ENCODE peak calls at places on chromosomes 4 and X, in eight cellular contexts. F is aorta, V is adipocyte, E is stomach, B is mucosa of descending colon, O is PC-3, W is breast epithelium, M is tibial nerve. R is an unnamed sample.

GRCh38 chr4:48121180-48121579 is 12.9 kb downstream of the TXK start:
- DNase-seq in V (no peak), F (no peak), O (peak; percentile 73), E (no peak), W (no peak), B (no peak), M (no peak), R (no peak)

GRCh38 chrX:144006811-144007210 is 122.9 kb downstream of the UBE2NL start:
- DNase-seq in B (no peak), E (no peak), V (no peak), O (peak; percentile 88), F (no peak), M (no peak), W (no peak), R (no peak)

GRCh38 chr4:101258782-101259353 is 88.5 kb downstream of the PPP3CA start:
- DNase-seq in M (no peak), W (no peak), B (no peak), O (no peak), E (no peak), F (no peak), V (no peak), R (no peak)

GRCh38 chr4:113921089-113921842 is 58.2 kb downstream of the ARSJ start:
- DNase-seq in O (no peak), W (no peak), F (no peak), M (no peak), E (no peak), B (no peak), V (peak; percentile 59), R (no peak)

GRCh38 chr4:4919926-4920325 is 60.5 kb downstream of the MSX1 start:
- DNase-seq in F (peak; percentile 71), V (no peak), O (peak; percentile 1), M (peak; percentile 21), B (no peak), E (no peak), W (no peak), R (no peak)

GRCh38 chr4:157225096-157225495 is 4.6 kb downstream of the GRIA2 start:
- DNase-seq in W (no peak), B (no peak), F (no peak), M (no peak), V (no peak), O (no peak), E (no peak), R (no peak)

GRCh38 chr4:125319311-125319710 is 4.6 kb downstream of the FAT4 start:
- DNase-seq in V (peak; percentile 42), E (no peak), O (no peak), F (no peak), W (no peak), M (no peak), B (no peak), R (no peak)

GRCh38 chr4:7860600-7861158 is 79.0 kb downstream of the AFAP1 start:
- DNase-seq in F (no peak), O (no peak), M (no peak), E (no peak), V (no peak), B (no peak), W (no peak), R (no peak)

GRCh38 chr4:139656614-139657486 is 8.8 kb upstream of the MGST2 start:
- DNase-seq in F (peak; percentile 64), M (peak; percentile 28), E (peak; percentile 64), V (peak; percentile 90), W (peak; percentile 58), B (no peak), O (peak; percentile 80), R (peak; percentile 55)

GRCh38 chr4:121597346-121597934 is 99.3 kb downstream of the ANXA5 start:
- DNase-seq in V (no peak), B (no peak), F (no peak), W (no peak), M (no peak), O (peak; percentile 19), E (no peak), R (no peak)

GRCh38 chr4:123661080-123661737 is 264.6 kb downstream of the SPRY1 start:
- DNase-seq in O (peak; percentile 56), W (no peak), E (no peak), M (no peak), V (peak; percentile 67), F (no peak), B (no peak), R (no peak)

GRCh38 chr4:106401157-106401556 is 32.6 kb upstream of the GIMD1 start:
- DNase-seq in V (no peak), O (no peak), E (no peak), M (no peak), B (no peak), W (no peak), F (no peak), R (no peak)

GRCh38 chr4:173217727-173218126 is 49.1 kb downstream of the GALNT7 start:
- DNase-seq in O (peak; percentile 76), W (no peak), V (peak; percentile 41), B (no peak), M (no peak), E (no peak), F (no peak), R (no peak)

GRCh38 chr4:54332577-54332976 is 103.5 kb downstream of the PDGFRA start:
- DNase-seq in V (no peak), F (no peak), W (no peak), M (no peak), O (no peak), E (no peak), B (no peak), R (no peak)

GRCh38 chr4:54330896-54331295 is 101.8 kb downstream of the PDGFRA start:
- DNase-seq in E (no peak), V (no peak), M (no peak), W (no peak), F (no peak), B (no peak), O (no peak), R (no peak)

GRCh38 chr4:54337007-54337406 is 107.9 kb downstream of the PDGFRA start:
- DNase-seq in M (no peak), B (no peak), V (no peak), E (no peak), O (no peak), F (no peak), W (no peak), R (no peak)

GRCh38 chr4:54333657-54334056 is 104.6 kb downstream of the PDGFRA start:
- DNase-seq in E (no peak), B (no peak), F (no peak), W (no peak), M (no peak), V (no peak), O (no peak), R (no peak)
- H3K4me1 ChIP-seq in E (no peaks in the 10 kb centered on the region), B (no peaks in the 10 kb centered on the region), F (no peaks in the 10 kb centered on the region), W (no peaks in the 10 kb centered on the region), M (no peaks in the 10 kb centered on the region), V (no peaks in the 10 kb centered on the region), O (no peaks in the 10 kb centered on the region), R (no peaks in the 10 kb centered on the region)

DNA sequence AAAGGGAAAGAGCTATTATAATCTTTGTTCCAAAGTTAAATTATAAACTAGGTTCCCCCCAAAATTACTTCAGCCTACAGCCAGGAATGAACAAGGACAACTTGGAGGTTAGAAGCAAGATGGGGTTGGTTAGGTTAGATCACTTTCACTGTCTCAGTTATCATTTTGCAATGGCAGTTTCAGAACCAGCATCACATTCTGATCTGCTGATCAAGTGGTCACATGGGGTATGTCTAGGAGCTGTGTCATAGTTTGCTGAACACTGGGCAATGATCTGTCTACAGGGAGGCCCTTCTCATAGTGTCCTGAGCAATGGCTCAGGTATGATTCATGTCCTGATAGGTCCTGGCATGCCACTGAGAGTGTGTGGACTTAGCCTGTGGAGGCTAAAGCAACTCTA is 41.6 kb upstream of the XIAP start:
- DNase-seq in V (peak; percentile 8), M (no peak), F (no peak), W (no peak), O (peak; percentile 89), B (no peak), E (peak; percentile 20), R (no peak)
- H3K4me3 ChIP-seq in V (no peak overlapping the region), M (no peak overlapping the region), F (no peak overlapping the region), W (no peak overlapping the region), O (no peak overlapping the region), B (no peak overlapping the region), E (no peak overlapping the region), R (no peak overlapping the region)

GRCh38 chrX:47191331-47191730 is 2.3 kb upstream of the UBA1 start:
- DNase-seq in V (peak; percentile 43), M (no peak), O (peak; percentile 44), E (peak; percentile 47), B (peak; percentile 51), W (no peak), F (peak; percentile 48), R (peak; percentile 65)

GRCh38 chrX:47191806-47192401 is 1.7 kb upstream of the UBA1 start:
- DNase-seq in M (no peak), E (no peak), V (no peak), B (no peak), F (peak; percentile 46), O (no peak), W (no peak), R (no peak)

GRCh38 chrX:47196098-47196497 is 2.5 kb downstream of the UBA1 start:
- DNase-seq in B (no peak), F (no peak), E (no peak), O (no peak), V (no peak), W (no peak), M (no peak), R (no peak)

GRCh38 chrX:47194388-47194787 is 759 bp downstream of the UBA1 start:
- DNase-seq in E (no peak), F (no peak), V (no peak), M (no peak), O (no peak), W (no peak), B (no peak), R (no peak)

GRCh38 chrX:47193475-47194241 is at the start of gene UBA1:
- DNase-seq in E (peak; percentile 98), B (peak; percentile 90), V (peak; percentile 99), F (peak; percentile 98), W (peak; percentile 92), O (peak; percentile 98), M (peak; percentile 95), R (peak; percentile 100)
- H3K4me1 ChIP-seq in E (peaks cover 20% of the 10 kb centered on the region), B (peaks cover 21% of the 10 kb centered on the region), V (peaks cover 46% of the 10 kb centered on the region), F (peaks cover 3% of the 10 kb centered on the region), W (peaks cover 20% of the 10 kb centered on the region), O (peaks cover 40% of the 10 kb centered on the region), M (no peaks in the 10 kb centered on the region), R (peaks cover 16% of the 10 kb centered on the region)

DNA sequence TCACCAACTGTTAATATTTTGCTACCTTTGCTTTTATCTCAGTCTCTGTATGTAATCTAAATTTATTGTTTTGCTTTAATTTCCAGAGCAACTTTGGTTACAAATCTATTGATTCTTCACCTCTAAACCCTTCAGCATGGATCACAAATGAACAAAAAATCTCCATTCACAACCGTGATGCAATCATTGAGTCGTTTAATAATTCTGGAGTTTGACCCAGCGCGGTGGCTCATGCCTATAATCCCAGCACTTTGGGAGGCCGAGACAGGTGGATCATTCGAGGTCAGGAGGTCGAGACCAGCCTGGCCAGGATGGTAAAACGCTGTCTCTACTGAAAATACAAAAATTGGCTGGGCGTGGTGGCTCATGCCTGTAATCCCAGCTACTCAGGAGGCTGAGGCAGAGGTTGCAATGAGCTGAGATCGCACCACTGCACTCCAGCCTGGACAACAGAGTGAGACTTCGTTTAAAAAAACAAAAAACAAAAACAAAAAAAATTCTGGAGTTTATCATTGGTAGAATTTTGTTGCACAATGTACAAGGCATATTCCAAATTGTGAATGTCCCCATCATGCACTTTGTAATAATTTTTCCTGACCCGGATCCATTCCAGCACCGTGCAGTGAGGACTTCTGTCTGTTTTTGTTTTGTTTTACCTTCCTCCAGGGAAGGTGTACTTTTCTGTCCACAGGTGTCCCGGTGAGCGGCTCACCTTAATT is 2.3 kb upstream of the IDUA start:
- DNase-seq in W (no peak), E (no peak), M (no peak), F (no peak), B (no peak), V (no peak), O (no peak), R (no peak)
- H3K4me3 ChIP-seq in W (no peak overlapping the region), E (peak overlapping the region; percentile 29), M (no peak overlapping the region), F (no peak overlapping the region), B (no peak overlapping the region), V (peak overlapping the region; percentile 69), O (peak overlapping the region; percentile 67), R (peak overlapping the region; percentile 10)

GRCh38 chr4:183723561-183724228 is 64.6 kb downstream of the TRAPPC11 start:
- DNase-seq in V (no peak), E (no peak), W (no peak), O (no peak), F (no peak), M (no peak), B (no peak), R (no peak)
- H3K4me1 ChIP-seq in V (peaks cover 6% of the 10 kb centered on the region), E (no peaks in the 10 kb centered on the region), W (no peaks in the 10 kb centered on the region), O (peaks cover 9% of the 10 kb centered on the region), F (no peaks in the 10 kb centered on the region), M (no peaks in the 10 kb centered on the region), B (peaks cover 15% of the 10 kb centered on the region), R (no peaks in the 10 kb centered on the region)

R was measured in colonic mucosa.